ENCODE peak calls at places on chromosome 5, in seven cellular contexts. One of them, this sample, is unnamed.

GRCh38 chr5:173644700-173645436 is 28.4 kb upstream of the BOD1 start:
- DNase-seq in HCT116: no peak
- DNase-seq in H1: no peak
- DNase-seq in K562: no peak
- DNase-seq in HepG2: no peak
- DNase-seq in SK-N-SH: no peak
- DNase-seq in GM12878: no peak
- DNase-seq in this sample: no peak

GRCh38 chr5:36156619-36157018 is 4.7 kb downstream of the SKP2 start:
- DNase-seq in HCT116: no peak
- DNase-seq in H1: no peak
- DNase-seq in K562: no peak
- DNase-seq in HepG2: peak; percentile 29
- DNase-seq in SK-N-SH: no peak
- DNase-seq in GM12878: no peak
- DNase-seq in this sample: no peak

GRCh38 chr5:39157679-39158078 is 61.7 kb downstream of the FYB1 start:
- DNase-seq in HCT116: no peak
- DNase-seq in H1: no peak
- DNase-seq in K562: no peak
- DNase-seq in HepG2: no peak
- DNase-seq in SK-N-SH: no peak
- DNase-seq in GM12878: no peak
- DNase-seq in this sample: no peak

GRCh38 chr5:181036816-181037364 is 3.2 kb upstream of the BTNL9 start:
- DNase-seq in HCT116: no peak
- DNase-seq in H1: no peak
- DNase-seq in K562: no peak
- DNase-seq in HepG2: no peak
- DNase-seq in SK-N-SH: no peak
- DNase-seq in GM12878: no peak
- DNase-seq in this sample: no peak

GRCh38 chr5:173859315-173860038 is 28.7 kb upstream of the CPEB4 start:
- DNase-seq in HCT116: no peak
- DNase-seq in H1: no peak
- DNase-seq in K562: peak; percentile 42
- DNase-seq in HepG2: no peak
- DNase-seq in SK-N-SH: no peak
- DNase-seq in GM12878: no peak
- DNase-seq in this sample: no peak

GRCh38 chr5:165913059-165913458 is 2378.4 kb upstream of the WWC1 start:
- DNase-seq in HCT116: no peak
- DNase-seq in H1: no peak
- DNase-seq in K562: no peak
- DNase-seq in HepG2: no peak
- DNase-seq in SK-N-SH: no peak
- DNase-seq in GM12878: no peak
- DNase-seq in this sample: no peak

GRCh38 chr5:61625682-61626620 is 293.9 kb downstream of the ZSWIM6 start:
- DNase-seq in HCT116: no peak
- DNase-seq in H1: peak; percentile 29
- DNase-seq in K562: no peak
- DNase-seq in HepG2: no peak
- DNase-seq in SK-N-SH: no peak
- DNase-seq in GM12878: no peak
- DNase-seq in this sample: no peak

GRCh38 chr5:167065784-167066183 is 1225.7 kb upstream of the WWC1 start:
- DNase-seq in HCT116: no peak
- DNase-seq in H1: no peak
- DNase-seq in K562: no peak
- DNase-seq in HepG2: no peak
- DNase-seq in SK-N-SH: no peak
- DNase-seq in GM12878: no peak
- DNase-seq in this sample: no peak

GRCh38 chr5:364497-364896 is 43.0 kb downstream of the AHRR start:
- DNase-seq in HCT116: no peak
- DNase-seq in H1: no peak
- DNase-seq in K562: no peak
- DNase-seq in HepG2: no peak
- DNase-seq in SK-N-SH: no peak
- DNase-seq in GM12878: no peak
- DNase-seq in this sample: no peak

GRCh38 chr5:155004138-155004744 is 9.3 kb upstream of the KIF4B start:
- DNase-seq in HCT116: peak; percentile 31
- DNase-seq in H1: no peak
- DNase-seq in K562: no peak
- DNase-seq in HepG2: peak; percentile 30
- DNase-seq in SK-N-SH: no peak
- DNase-seq in GM12878: no peak
- DNase-seq in this sample: no peak

GRCh38 chr5:167245871-167246270 is 1045.6 kb upstream of the WWC1 start:
- DNase-seq in HCT116: no peak
- DNase-seq in H1: no peak
- DNase-seq in K562: no peak
- DNase-seq in HepG2: no peak
- DNase-seq in SK-N-SH: no peak
- DNase-seq in GM12878: no peak
- DNase-seq in this sample: peak; percentile 64

GRCh38 chr5:127848098-127848497 is 144.9 kb downstream of the CCDC192 start:
- DNase-seq in HCT116: no peak
- DNase-seq in H1: no peak
- DNase-seq in K562: no peak
- DNase-seq in HepG2: no peak
- DNase-seq in SK-N-SH: no peak
- DNase-seq in GM12878: no peak
- DNase-seq in this sample: no peak

GRCh38 chr5:55657443-55657842 is 54.7 kb downstream of the SLC38A9 start:
- DNase-seq in HCT116: no peak
- DNase-seq in H1: no peak
- DNase-seq in K562: no peak
- DNase-seq in HepG2: no peak
- DNase-seq in SK-N-SH: no peak
- DNase-seq in GM12878: no peak
- DNase-seq in this sample: no peak

GRCh38 chr5:59146729-59147128 is 563.9 kb downstream of the RAB3C start:
- DNase-seq in HCT116: no peak
- DNase-seq in H1: no peak
- DNase-seq in K562: no peak
- DNase-seq in HepG2: no peak
- DNase-seq in SK-N-SH: no peak
- DNase-seq in GM12878: no peak
- DNase-seq in this sample: no peak

GRCh38 chr5:39473156-39473779 is 48.5 kb upstream of the DAB2 start:
- DNase-seq in HCT116: no peak
- DNase-seq in H1: no peak
- DNase-seq in K562: no peak
- DNase-seq in HepG2: no peak
- DNase-seq in SK-N-SH: no peak
- DNase-seq in GM12878: no peak
- DNase-seq in this sample: no peak

GRCh38 chr5:50763356-50763755 is 96.9 kb downstream of the PARP8 start:
- DNase-seq in HCT116: no peak
- DNase-seq in H1: no peak
- DNase-seq in K562: no peak
- DNase-seq in HepG2: no peak
- DNase-seq in SK-N-SH: no peak
- DNase-seq in GM12878: no peak
- DNase-seq in this sample: no peak

GRCh38 chr5:14900661-14901461 is 29.3 kb upstream of the ANKH start:
- DNase-seq in HCT116: no peak
- DNase-seq in H1: no peak
- DNase-seq in K562: no peak
- DNase-seq in HepG2: peak; percentile 63
- DNase-seq in SK-N-SH: peak; percentile 32
- DNase-seq in GM12878: no peak
- DNase-seq in this sample: no peak
- TF ChIP-seq JUND in HCT116: no peak
- TF ChIP-seq JUND in H1: no peak
- TF ChIP-seq JUND in K562: no peak
- TF ChIP-seq JUND in HepG2: no peak
- TF ChIP-seq JUND in SK-N-SH: no peak
- TF ChIP-seq JUND in GM12878: no peak
- TF ChIP-seq JUND in this sample: no peak

GRCh38 chr5:121695307-121695706 is 156.4 kb upstream of the FTMT start:
- DNase-seq in HCT116: no peak
- DNase-seq in H1: no peak
- DNase-seq in K562: no peak
- DNase-seq in HepG2: no peak
- DNase-seq in SK-N-SH: no peak
- DNase-seq in GM12878: no peak
- DNase-seq in this sample: no peak

GRCh38 chr5:121692163-121692562 is 159.5 kb upstream of the FTMT start:
- DNase-seq in HCT116: no peak
- DNase-seq in H1: no peak
- DNase-seq in K562: no peak
- DNase-seq in HepG2: no peak
- DNase-seq in SK-N-SH: no peak
- DNase-seq in GM12878: no peak
- DNase-seq in this sample: no peak

GRCh38 chr5:121693864-121694263 is 157.8 kb upstream of the FTMT start:
- DNase-seq in HCT116: no peak
- DNase-seq in H1: no peak
- DNase-seq in K562: no peak
- DNase-seq in HepG2: no peak
- DNase-seq in SK-N-SH: no peak
- DNase-seq in GM12878: no peak
- DNase-seq in this sample: peak; percentile 40

GRCh38 chr5:121688126-121688525 is 163.6 kb upstream of the FTMT start:
- DNase-seq in HCT116: no peak
- DNase-seq in H1: no peak
- DNase-seq in K562: no peak
- DNase-seq in HepG2: no peak
- DNase-seq in SK-N-SH: no peak
- DNase-seq in GM12878: no peak
- DNase-seq in this sample: no peak

GRCh38 chr5:121691478-121691877 is 160.2 kb upstream of the FTMT start:
- DNase-seq in HCT116: no peak
- DNase-seq in H1: no peak
- DNase-seq in K562: peak; percentile 12
- DNase-seq in HepG2: peak; percentile 39
- DNase-seq in SK-N-SH: no peak
- DNase-seq in GM12878: no peak
- DNase-seq in this sample: no peak
- TF ChIP-seq JUND in HCT116: no peak
- TF ChIP-seq JUND in H1: no peak
- TF ChIP-seq JUND in K562: no peak
- TF ChIP-seq JUND in HepG2: no peak
- TF ChIP-seq JUND in SK-N-SH: no peak
- TF ChIP-seq JUND in GM12878: no peak
- TF ChIP-seq JUND in this sample: no peak

GRCh38 chr5:141691867-141692532 is 10.0 kb upstream of the ARAP3 start:
- DNase-seq in HCT116: peak; percentile 51
- DNase-seq in H1: no peak
- DNase-seq in K562: peak; percentile 88
- DNase-seq in HepG2: peak; percentile 52
- DNase-seq in SK-N-SH: peak; percentile 92
- DNase-seq in GM12878: no peak
- DNase-seq in this sample: peak; percentile 83

GRCh38 chr5:141694479-141694878 is 12.4 kb upstream of the ARAP3 start:
- DNase-seq in HCT116: no peak
- DNase-seq in H1: no peak
- DNase-seq in K562: no peak
- DNase-seq in HepG2: no peak
- DNase-seq in SK-N-SH: no peak
- DNase-seq in GM12878: no peak
- DNase-seq in this sample: no peak

GRCh38 chr5:141691286-141691866 is 9.3 kb upstream of the ARAP3 start:
- DNase-seq in HCT116: no peak
- DNase-seq in H1: no peak
- DNase-seq in K562: peak; percentile 71
- DNase-seq in HepG2: no peak
- DNase-seq in SK-N-SH: no peak
- DNase-seq in GM12878: no peak
- DNase-seq in this sample: no peak

GRCh38 chr5:141692533-141692888 is 10.5 kb upstream of the ARAP3 start:
- DNase-seq in HCT116: no peak
- DNase-seq in H1: no peak
- DNase-seq in K562: no peak
- DNase-seq in HepG2: no peak
- DNase-seq in SK-N-SH: no peak
- DNase-seq in GM12878: no peak
- DNase-seq in this sample: no peak

DNA sequence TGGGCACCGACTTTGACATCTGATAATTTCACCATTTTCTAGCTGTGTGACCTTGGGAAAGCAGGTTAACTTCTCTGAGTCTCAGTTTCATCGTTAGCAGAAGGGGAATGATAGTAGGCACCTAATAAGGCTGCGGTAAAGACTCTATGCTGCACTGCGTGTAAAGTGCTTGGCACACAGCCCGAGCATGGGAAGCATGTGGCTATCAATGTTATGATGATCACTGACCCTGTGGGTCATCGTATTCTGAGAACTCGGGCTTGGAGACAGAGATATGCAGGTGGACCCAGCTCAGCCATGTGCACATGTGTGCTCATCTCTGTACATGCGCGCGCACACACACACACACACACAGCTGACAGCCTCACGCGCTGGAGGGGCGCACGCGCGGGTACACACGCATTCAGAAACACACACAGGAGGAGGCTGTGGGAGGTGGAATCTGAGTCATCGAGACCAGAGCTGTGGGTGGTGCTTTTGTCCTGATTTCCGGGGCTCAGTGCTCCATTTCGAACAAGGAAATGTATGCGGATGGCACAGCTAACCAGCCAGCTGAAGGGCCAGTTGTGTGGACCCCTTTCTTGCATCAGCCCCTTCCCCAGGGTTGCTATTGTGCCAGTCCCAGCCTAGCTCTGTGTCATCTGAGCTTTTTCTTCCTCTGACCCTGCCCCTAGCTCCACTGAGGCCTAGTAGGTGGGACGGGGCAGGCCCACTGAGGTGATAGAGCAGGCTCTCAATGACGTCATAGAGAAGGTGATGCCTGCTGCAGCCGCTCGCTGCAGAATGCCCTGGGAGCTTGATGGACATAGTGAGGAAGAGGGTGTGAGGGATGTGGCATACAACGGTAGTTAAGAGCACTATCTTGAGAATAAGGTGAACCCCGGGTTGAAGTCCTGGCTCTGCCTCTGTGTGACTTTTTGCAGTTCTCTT is 11.2 kb upstream of the ARAP3 start:
- DNase-seq in HCT116: no peak
- DNase-seq in H1: no peak
- DNase-seq in K562: peak; percentile 41
- DNase-seq in HepG2: no peak
- DNase-seq in SK-N-SH: no peak
- DNase-seq in GM12878: no peak
- DNase-seq in this sample: no peak
- TF ChIP-seq JUND in HCT116: no peak
- TF ChIP-seq JUND in H1: peak; percentile 61
- TF ChIP-seq JUND in K562: peak; percentile 79
- TF ChIP-seq JUND in HepG2: no peak
- TF ChIP-seq JUND in SK-N-SH: no peak
- TF ChIP-seq JUND in GM12878: no peak
- TF ChIP-seq JUND in this sample: no peak

DNA sequence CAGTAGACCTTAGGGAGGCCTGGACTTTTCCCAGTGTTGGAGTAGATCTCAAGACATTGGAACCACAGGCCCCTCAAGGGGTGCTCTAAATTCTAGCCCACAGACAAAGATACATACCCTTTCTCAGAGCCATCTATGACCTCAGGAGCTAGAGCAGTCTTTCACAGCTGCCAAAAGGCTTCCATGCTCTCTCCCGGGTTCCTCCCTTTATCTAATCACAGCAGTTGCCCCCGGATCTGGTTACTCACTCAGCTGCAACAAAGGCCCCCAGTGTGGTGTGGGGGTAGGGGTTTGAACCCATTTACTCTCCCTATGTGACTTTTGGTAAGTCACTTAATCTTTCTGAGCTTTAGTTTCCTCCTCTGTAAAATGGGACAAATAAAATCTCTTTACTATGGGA is 27.0 kb downstream of the POU4F3 start:
- DNase-seq in HCT116: no peak
- DNase-seq in H1: no peak
- DNase-seq in K562: no peak
- DNase-seq in HepG2: no peak
- DNase-seq in SK-N-SH: no peak
- DNase-seq in GM12878: no peak
- DNase-seq in this sample: no peak
- TF ChIP-seq JUND in HCT116: no peak
- TF ChIP-seq JUND in H1: peak; percentile 12
- TF ChIP-seq JUND in K562: no peak
- TF ChIP-seq JUND in HepG2: no peak
- TF ChIP-seq JUND in SK-N-SH: no peak
- TF ChIP-seq JUND in GM12878: no peak
- TF ChIP-seq JUND in this sample: no peak

This sample was measured in T47D.